ENCODE peak calls at places on chromosome 21, in seven cellular contexts. One of them, this sample, is unnamed.

GRCh38 chr21:42424848-42425602 is 21.3 kb downstream of the UBASH3A start:
- ATAC-seq in naive thymus-derived CD8-positive, alpha-beta T cell: peak
- ATAC-seq in T-helper 17 cell: peak
- ATAC-seq in upper lobe of right lung: peak
- ATAC-seq in left ventricle myocardium superior: no peak
- ATAC-seq in right cardiac atrium: no peak
- ATAC-seq in activated CD8-positive, alpha-beta T cell treated with anti-CD3 and anti-CD28 coated beads, Interleukin-2, amount 10 ng/mL, durations not matched to agents 7 days and 5 days: peak
- ATAC-seq in this sample: no peak

GRCh38 chr21:15009964-15010363 is 54.8 kb downstream of the NRIP1 start:
- ATAC-seq in naive thymus-derived CD8-positive, alpha-beta T cell: no peak
- ATAC-seq in T-helper 17 cell: no peak
- ATAC-seq in right cardiac atrium: no peak
- ATAC-seq in activated CD8-positive, alpha-beta T cell treated with anti-CD3 and anti-CD28 coated beads, Interleukin-2, amount 10 ng/mL, durations not matched to agents 7 days and 5 days: no peak
- ATAC-seq in upper lobe of right lung: no peak
- ATAC-seq in left ventricle myocardium superior: no peak
- ATAC-seq in this sample: no peak

GRCh38 chr21:29656504-29657227 is 283.1 kb downstream of the GRIK1 start:
- ATAC-seq in activated CD8-positive, alpha-beta T cell treated with anti-CD3 and anti-CD28 coated beads, Interleukin-2, amount 10 ng/mL, durations not matched to agents 7 days and 5 days: peak
- ATAC-seq in right cardiac atrium: peak
- ATAC-seq in naive thymus-derived CD8-positive, alpha-beta T cell: no peak
- ATAC-seq in upper lobe of right lung: peak
- ATAC-seq in left ventricle myocardium superior: no peak
- ATAC-seq in T-helper 17 cell: no peak
- ATAC-seq in this sample: peak

GRCh38 chr21:26041441-26042180 is 129.0 kb downstream of the APP start:
- ATAC-seq in right cardiac atrium: no peak
- ATAC-seq in naive thymus-derived CD8-positive, alpha-beta T cell: no peak
- ATAC-seq in left ventricle myocardium superior: peak
- ATAC-seq in activated CD8-positive, alpha-beta T cell treated with anti-CD3 and anti-CD28 coated beads, Interleukin-2, amount 10 ng/mL, durations not matched to agents 7 days and 5 days: no peak
- ATAC-seq in T-helper 17 cell: no peak
- ATAC-seq in upper lobe of right lung: no peak
- ATAC-seq in this sample: peak

GRCh38 chr21:35298757-35299156 is 249.7 kb upstream of the RUNX1 start:
- ATAC-seq in T-helper 17 cell: no peak
- ATAC-seq in left ventricle myocardium superior: peak
- ATAC-seq in right cardiac atrium: no peak
- ATAC-seq in naive thymus-derived CD8-positive, alpha-beta T cell: no peak
- ATAC-seq in upper lobe of right lung: peak
- ATAC-seq in activated CD8-positive, alpha-beta T cell treated with anti-CD3 and anti-CD28 coated beads, Interleukin-2, amount 10 ng/mL, durations not matched to agents 7 days and 5 days: no peak
- ATAC-seq in this sample: no peak

GRCh38 chr21:43903451-43904091 is 38.5 kb downstream of the AGPAT3 start:
- ATAC-seq in upper lobe of right lung: peak
- ATAC-seq in T-helper 17 cell: no peak
- ATAC-seq in naive thymus-derived CD8-positive, alpha-beta T cell: no peak
- ATAC-seq in right cardiac atrium: peak
- ATAC-seq in left ventricle myocardium superior: peak
- ATAC-seq in activated CD8-positive, alpha-beta T cell treated with anti-CD3 and anti-CD28 coated beads, Interleukin-2, amount 10 ng/mL, durations not matched to agents 7 days and 5 days: no peak
- ATAC-seq in this sample: no peak

GRCh38 chr21:43928726-43929125 is 63.7 kb downstream of the AGPAT3 start:
- ATAC-seq in left ventricle myocardium superior: peak
- ATAC-seq in right cardiac atrium: peak
- ATAC-seq in naive thymus-derived CD8-positive, alpha-beta T cell: no peak
- ATAC-seq in activated CD8-positive, alpha-beta T cell treated with anti-CD3 and anti-CD28 coated beads, Interleukin-2, amount 10 ng/mL, durations not matched to agents 7 days and 5 days: no peak
- ATAC-seq in T-helper 17 cell: no peak
- ATAC-seq in upper lobe of right lung: no peak
- ATAC-seq in this sample: no peak

GRCh38 chr21:29524055-29524454 is 225.3 kb downstream of the BACH1 start:
- ATAC-seq in activated CD8-positive, alpha-beta T cell treated with anti-CD3 and anti-CD28 coated beads, Interleukin-2, amount 10 ng/mL, durations not matched to agents 7 days and 5 days: no peak
- ATAC-seq in left ventricle myocardium superior: peak
- ATAC-seq in naive thymus-derived CD8-positive, alpha-beta T cell: no peak
- ATAC-seq in right cardiac atrium: peak
- ATAC-seq in upper lobe of right lung: no peak
- ATAC-seq in T-helper 17 cell: no peak
- ATAC-seq in this sample: no peak

This sample was measured in SK-N-SH treated with all-trans-retinoic acid at 6 μM for 48 hours.